ENCODE peak calls at places on chromosomes 3 and 15, in five cellular contexts. One of them, this sample, is unnamed.

GRCh38 chr15:45948226-45948625 is 313.4 kb downstream of the SQOR start:
- DNase-seq in RWPE1: no peak
- DNase-seq in HCT116: no peak
- DNase-seq in tibial nerve: no peak
- DNase-seq in H9: peak
- DNase-seq in this sample: no peak

GRCh38 chr3:143145951-143146350 is 26.4 kb downstream of the CHST2 start:
- DNase-seq in RWPE1: no peak
- DNase-seq in HCT116: no peak
- DNase-seq in tibial nerve: no peak
- DNase-seq in H9: no peak
- DNase-seq in this sample: no peak

GRCh38 chr3:33826688-33827087 is 28.3 kb downstream of the PDCD6IP start:
- DNase-seq in RWPE1: no peak
- DNase-seq in HCT116: no peak
- DNase-seq in tibial nerve: no peak
- DNase-seq in H9: no peak
- DNase-seq in this sample: no peak

GRCh38 chr3:41652931-41653330 is 309.0 kb downstream of the ULK4 start:
- DNase-seq in RWPE1: no peak
- DNase-seq in HCT116: no peak
- DNase-seq in tibial nerve: no peak
- DNase-seq in H9: no peak
- DNase-seq in this sample: no peak

GRCh38 chr15:69602095-69602494 is 149.5 kb downstream of the RPLP1 start:
- DNase-seq in RWPE1: no peak
- DNase-seq in HCT116: no peak
- DNase-seq in tibial nerve: no peak
- DNase-seq in H9: no peak
- DNase-seq in this sample: no peak

GRCh38 chr15:70323111-70323851 is 225.6 kb upstream of the TLE3 start:
- DNase-seq in RWPE1: no peak
- DNase-seq in HCT116: no peak
- DNase-seq in tibial nerve: peak
- DNase-seq in H9: no peak
- DNase-seq in this sample: no peak

GRCh38 chr15:33068531-33068990 is 126.0 kb downstream of the FMN1 start:
- DNase-seq in RWPE1: peak
- DNase-seq in HCT116: no peak
- DNase-seq in tibial nerve: no peak
- DNase-seq in H9: peak
- DNase-seq in this sample: no peak

GRCh38 chr3:165883126-165883525 is 45.9 kb upstream of the BCHE start:
- DNase-seq in RWPE1: no peak
- DNase-seq in HCT116: no peak
- DNase-seq in tibial nerve: no peak
- DNase-seq in H9: no peak
- DNase-seq in this sample: no peak

GRCh38 chr15:77664428-77664827 is 31.7 kb upstream of the LINGO1 start:
- DNase-seq in RWPE1: no peak
- DNase-seq in HCT116: no peak
- DNase-seq in tibial nerve: no peak
- DNase-seq in H9: peak
- DNase-seq in this sample: no peak

GRCh38 chr3:126208618-126209256 is 28.4 kb upstream of the ALDH1L1 start:
- DNase-seq in RWPE1: peak
- DNase-seq in HCT116: peak
- DNase-seq in tibial nerve: peak
- DNase-seq in H9: no peak
- DNase-seq in this sample: peak

GRCh38 chr3:117657278-117657677 is 947.7 kb downstream of the TUSC7 start:
- DNase-seq in RWPE1: no peak
- DNase-seq in HCT116: no peak
- DNase-seq in tibial nerve: no peak
- DNase-seq in H9: no peak
- DNase-seq in this sample: no peak

GRCh38 chr3:109089265-109089664 is 28.7 kb downstream of the MORC1 start:
- DNase-seq in RWPE1: no peak
- DNase-seq in HCT116: no peak
- DNase-seq in tibial nerve: no peak
- DNase-seq in H9: no peak
- DNase-seq in this sample: no peak
- TF ChIP-seq CTCF in RWPE1: no peak
- TF ChIP-seq CTCF in HCT116: no peak
- TF ChIP-seq CTCF in tibial nerve: no peak
- TF ChIP-seq CTCF in H9: no peak
- TF ChIP-seq CTCF in this sample: no peak

GRCh38 chr3:189942948-189943347 is 177.7 kb downstream of the P3H2 start:
- DNase-seq in RWPE1: no peak
- DNase-seq in HCT116: no peak
- DNase-seq in tibial nerve: no peak
- DNase-seq in H9: no peak
- DNase-seq in this sample: no peak
- TF ChIP-seq CTCF in RWPE1: no peak
- TF ChIP-seq CTCF in HCT116: no peak
- TF ChIP-seq CTCF in tibial nerve: no peak
- TF ChIP-seq CTCF in H9: no peak
- TF ChIP-seq CTCF in this sample: no peak

DNA sequence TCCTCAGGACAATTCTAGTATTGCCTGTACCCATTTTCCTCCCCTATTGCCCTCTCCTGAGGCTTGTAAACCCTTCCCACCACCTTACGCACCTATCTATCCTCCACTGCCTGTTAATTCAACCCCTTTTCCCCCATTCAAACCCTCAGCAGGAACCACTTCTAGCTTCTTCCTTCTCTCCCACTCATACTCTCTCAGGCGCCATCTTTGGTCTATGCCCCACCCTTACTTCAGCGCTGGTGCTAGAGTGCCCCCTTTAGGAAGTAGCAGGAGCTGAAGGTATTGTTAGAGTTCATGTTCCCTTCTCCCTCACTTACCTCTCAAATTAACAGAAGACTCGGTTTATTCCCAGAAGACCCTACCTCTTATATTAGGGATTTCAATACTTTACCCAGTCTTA is 121.8 kb upstream of the NLGN1 start:
- DNase-seq in RWPE1: no peak
- DNase-seq in HCT116: peak
- DNase-seq in tibial nerve: no peak
- DNase-seq in H9: peak
- DNase-seq in this sample: peak
- TF ChIP-seq CTCF in RWPE1: no peak
- TF ChIP-seq CTCF in HCT116: peak
- TF ChIP-seq CTCF in tibial nerve: no peak
- TF ChIP-seq CTCF in H9: peak
- TF ChIP-seq CTCF in this sample: peak

GRCh38 chr3:125151916-125152315 is 60.6 kb downstream of the SLC12A8 start:
- DNase-seq in RWPE1: no peak
- DNase-seq in HCT116: no peak
- DNase-seq in tibial nerve: no peak
- DNase-seq in H9: no peak
- DNase-seq in this sample: no peak
- TF ChIP-seq CTCF in RWPE1: no peak
- TF ChIP-seq CTCF in HCT116: no peak
- TF ChIP-seq CTCF in tibial nerve: no peak
- TF ChIP-seq CTCF in H9: no peak
- TF ChIP-seq CTCF in this sample: no peak

DNA sequence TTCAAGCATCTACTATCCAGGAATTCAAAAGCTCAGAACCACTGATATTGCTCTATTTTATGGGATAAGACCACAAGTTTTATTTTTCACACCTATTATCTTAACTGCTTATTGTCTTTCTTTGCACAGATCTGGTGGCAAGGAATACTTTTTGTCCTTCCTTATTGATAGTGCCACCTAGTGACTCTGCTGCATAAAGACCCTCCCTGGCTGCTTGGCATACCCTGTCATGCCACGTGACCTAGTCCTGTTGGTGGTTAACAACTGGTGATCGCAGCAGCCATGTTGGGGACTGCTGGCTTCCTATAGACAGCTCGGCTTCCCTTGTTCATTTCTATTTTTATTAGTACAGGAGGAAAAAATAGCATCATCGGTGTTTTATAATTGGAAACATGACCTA is 236.3 kb downstream of the MEX3B start:
- DNase-seq in RWPE1: peak
- DNase-seq in HCT116: peak
- DNase-seq in tibial nerve: no peak
- DNase-seq in H9: peak
- DNase-seq in this sample: peak
- TF ChIP-seq CTCF in RWPE1: peak
- TF ChIP-seq CTCF in HCT116: peak
- TF ChIP-seq CTCF in tibial nerve: no peak
- TF ChIP-seq CTCF in H9: peak
- TF ChIP-seq CTCF in this sample: peak

GRCh38 chr15:66743204-66743603 is 41.2 kb downstream of the SMAD6 start:
- DNase-seq in RWPE1: no peak
- DNase-seq in HCT116: no peak
- DNase-seq in tibial nerve: no peak
- DNase-seq in H9: no peak
- DNase-seq in this sample: no peak

GRCh38 chr15:66745530-66746230 is 43.6 kb downstream of the SMAD6 start:
- DNase-seq in RWPE1: no peak
- DNase-seq in HCT116: no peak
- DNase-seq in tibial nerve: no peak
- DNase-seq in H9: no peak
- DNase-seq in this sample: no peak

GRCh38 chr15:66743703-66744536 is 41.9 kb downstream of the SMAD6 start:
- DNase-seq in RWPE1: no peak
- DNase-seq in HCT116: no peak
- DNase-seq in tibial nerve: no peak
- DNase-seq in H9: no peak
- DNase-seq in this sample: no peak

GRCh38 chr15:66746231-66746605 is 44.2 kb downstream of the SMAD6 start:
- DNase-seq in RWPE1: no peak
- DNase-seq in HCT116: no peak
- DNase-seq in tibial nerve: no peak
- DNase-seq in H9: no peak
- DNase-seq in this sample: no peak

DNA sequence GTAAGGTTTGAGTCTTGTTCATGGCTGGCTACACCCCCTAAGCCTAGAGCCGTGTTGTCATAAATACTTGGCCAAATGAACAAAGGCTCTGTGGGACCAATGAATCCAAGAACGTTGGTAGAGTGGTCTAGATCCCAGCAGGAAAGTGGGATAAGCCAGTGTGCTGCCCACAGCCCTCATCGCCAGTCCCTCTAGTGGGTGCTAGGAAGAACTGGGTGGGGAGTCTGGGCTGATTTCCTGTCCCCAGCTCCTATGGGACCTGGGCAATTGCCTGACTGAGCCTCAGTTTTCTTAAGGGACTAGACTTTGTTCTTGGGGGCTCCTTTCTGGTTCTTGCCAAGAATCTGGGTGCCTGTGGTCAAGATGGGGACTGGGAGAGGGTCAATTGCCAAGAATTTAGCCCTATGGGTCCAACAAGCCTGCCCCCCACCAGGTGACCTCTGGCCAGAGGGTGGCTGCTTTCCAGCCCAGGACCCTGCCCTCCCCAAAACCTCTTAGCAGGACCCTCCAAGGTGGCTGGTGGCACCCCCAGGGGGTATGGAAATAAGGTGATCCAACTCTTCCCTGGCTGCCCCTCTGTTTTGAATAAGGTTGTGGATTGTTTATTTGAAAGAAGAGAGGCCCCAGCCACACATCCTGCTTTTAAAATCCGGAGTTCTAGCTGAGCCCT is 42.7 kb downstream of the SMAD6 start:
- DNase-seq in RWPE1: no peak
- DNase-seq in HCT116: no peak
- DNase-seq in tibial nerve: no peak
- DNase-seq in H9: no peak
- DNase-seq in this sample: no peak
- TF ChIP-seq CTCF in RWPE1: no peak
- TF ChIP-seq CTCF in HCT116: no peak
- TF ChIP-seq CTCF in tibial nerve: no peak
- TF ChIP-seq CTCF in H9: peak
- TF ChIP-seq CTCF in this sample: peak

GRCh38 chr3:197458906-197459470 is 96.8 kb downstream of the BDH1 start:
- DNase-seq in RWPE1: no peak
- DNase-seq in HCT116: no peak
- DNase-seq in tibial nerve: no peak
- DNase-seq in H9: no peak
- DNase-seq in this sample: no peak
- TF ChIP-seq CTCF in RWPE1: no peak
- TF ChIP-seq CTCF in HCT116: no peak
- TF ChIP-seq CTCF in tibial nerve: no peak
- TF ChIP-seq CTCF in H9: no peak
- TF ChIP-seq CTCF in this sample: no peak